ENCODE peak calls at places on chromosomes 12 and 14, in nine cellular contexts. U is progenitor cell of endocrine pancreas; T is WTC11; R is A172; I is AG10803; Y is SIG-M5; A is NCI-H774; B is activated CD8-positive, alpha-beta memory T cell treated with anti-CD3 and anti-CD28 coated beads for 4 hours; Z is SHP77. W is an unnamed sample.

GRCh38 chr12:94644141-94644575 is 6.2 kb downstream of the TMCC3 start:
- DNase-seq in U (no peak), T (no peak), R (peak; percentile 67), I (no peak), Y (no peak), A (no peak), B (no peak), Z (no peak), W (no peak)

GRCh38 chr14:92728781-92729364 is 19.6 kb downstream of the LGMN start:
- DNase-seq in U (no peak), T (no peak), R (peak; percentile 72), I (no peak), Y (no peak), A (peak; percentile 44), B (no peak), Z (no peak), W (no peak)

GRCh38 chr14:90518941-90519256 is 122.1 kb downstream of the CALM1 start:
- DNase-seq in U (no peak), T (peak; percentile 79), R (peak; percentile 34), I (peak; percentile 10), Y (no peak), A (peak; percentile 7), B (no peak), Z (peak; percentile 56), W (peak; percentile 59)

GRCh38 chr12:121430821-121431415 is 31.0 kb downstream of the RNF34 start:
- DNase-seq in U (no peak), T (no peak), R (no peak), I (no peak), Y (no peak), A (no peak), B (no peak), Z (no peak), W (no peak)

GRCh38 chr14:50763386-50764007 is 67.5 kb downstream of the NIN start:
- DNase-seq in U (no peak), T (no peak), R (peak; percentile 80), I (peak; percentile 97), Y (no peak), A (no peak), B (no peak), Z (no peak), W (no peak)

GRCh38 chr14:21711360-21711961 is 37.8 kb upstream of the OR4E1 start:
- DNase-seq in U (no peak), T (no peak), R (peak; percentile 18), I (peak; percentile 40), Y (no peak), A (no peak), B (no peak), Z (no peak), W (no peak)

GRCh38 chr12:103583008-103583407 is 4.1 kb upstream of the STAB2 start:
- DNase-seq in U (no peak), T (no peak), R (no peak), I (no peak), Y (no peak), A (no peak), B (no peak), Z (no peak), W (no peak)

GRCh38 chr14:23327947-23328744 is 6.9 kb downstream of the PABPN1 start:
- DNase-seq in U (peak; percentile 54), T (peak; percentile 72), R (peak; percentile 48), I (peak; percentile 75), Y (no peak), A (peak; percentile 50), B (peak; percentile 30), Z (peak; percentile 76), W (peak; percentile 43)

GRCh38 chr14:23555533-23555881 is 564 bp upstream of the THTPA start:
- DNase-seq in U (no peak), T (no peak), R (no peak), I (no peak), Y (no peak), A (no peak), B (no peak), Z (no peak), W (no peak)

GRCh38 chr12:38771871-38772270 is 133.5 kb downstream of the CPNE8 start:
- DNase-seq in U (no peak), T (no peak), R (peak; percentile 3), I (no peak), Y (no peak), A (peak; percentile 1), B (no peak), Z (no peak), W (no peak)

GRCh38 chr14:69088523-69089445 is 64.1 kb downstream of the DCAF5 start:
- DNase-seq in U (no peak), T (no peak), R (no peak), I (peak; percentile 62), Y (no peak), A (no peak), B (no peak), Z (no peak), W (no peak)

GRCh38 chr12:3371018-3371417 is 120.0 kb upstream of the PRMT8 start:
- DNase-seq in U (no peak), T (no peak), R (no peak), I (no peak), Y (no peak), A (peak; percentile 88), B (no peak), Z (peak; percentile 43), W (no peak)

GRCh38 chr14:30759172-30760125 is 114.9 kb upstream of the COCH start:
- DNase-seq in U (no peak), T (no peak), R (no peak), I (no peak), Y (no peak), A (no peak), B (no peak), Z (no peak), W (no peak)

GRCh38 chr12:105358789-105359188 is 28.3 kb downstream of the C12orf75 start:
- DNase-seq in U (no peak), T (no peak), R (no peak), I (no peak), Y (peak; percentile 71), A (no peak), B (no peak), Z (no peak), W (no peak)

GRCh38 chr14:51342226-51342625 is 102.2 kb downstream of the TMX1 start:
- DNase-seq in U (no peak), T (no peak), R (peak; percentile 89), I (no peak), Y (no peak), A (peak; percentile 42), B (no peak), Z (no peak), W (no peak)

GRCh38 chr12:11810160-11810559 is 160.7 kb downstream of the ETV6 start:
- DNase-seq in U (no peak), T (no peak), R (no peak), I (no peak), Y (no peak), A (no peak), B (no peak), Z (no peak), W (no peak)

GRCh38 chr12:87847147-87847546 is 182.1 kb downstream of the C12orf50 start:
- DNase-seq in U (no peak), T (no peak), R (no peak), I (no peak), Y (no peak), A (no peak), B (no peak), Z (no peak), W (peak; percentile 52)

GRCh38 chr14:23556700-23557440 is 799 bp downstream of the THTPA start:
- DNase-seq in U (no peak), T (no peak), R (no peak), I (no peak), Y (no peak), A (no peak), B (no peak), Z (no peak), W (no peak)

GRCh38 chr14:90661881-90662280 is 154.3 kb downstream of the TTC7B start:
- DNase-seq in U (no peak), T (no peak), R (no peak), I (no peak), Y (no peak), A (no peak), B (no peak), Z (no peak), W (peak; percentile 20)

GRCh38 chr14:54446201-54446693 is 5.1 kb upstream of the CNIH1 start:
- DNase-seq in U (no peak), T (no peak), R (no peak), I (peak; percentile 38), Y (no peak), A (no peak), B (no peak), Z (peak; percentile 52), W (no peak)

GRCh38 chr12:112261559-112261958 is 120.7 kb downstream of the HECTD4 start:
- DNase-seq in U (no peak), T (peak; percentile 53), R (no peak), I (no peak), Y (no peak), A (no peak), B (no peak), Z (no peak), W (peak; percentile 44)

GRCh38 chr12:52749827-52750226 is 27.3 kb downstream of the KRT76 start:
- DNase-seq in U (no peak), T (no peak), R (no peak), I (no peak), Y (no peak), A (no peak), B (no peak), Z (no peak), W (no peak)

GRCh38 chr12:86666311-86666710 is 410.1 kb upstream of the MGAT4C start:
- DNase-seq in U (no peak), T (no peak), R (no peak), I (peak; percentile 16), Y (no peak), A (no peak), B (no peak), Z (no peak), W (no peak)

GRCh38 chr12:2291182-2291832 is 238.5 kb downstream of the CACNA1C start:
- DNase-seq in U (no peak), T (peak; percentile 64), R (peak; percentile 15), I (no peak), Y (no peak), A (peak; percentile 83), B (no peak), Z (no peak), W (peak; percentile 73)

GRCh38 chr14:29548948-29549370 is 378.7 kb downstream of the PRKD1 start:
- DNase-seq in U (no peak), T (no peak), R (peak; percentile 47), I (peak; percentile 75), Y (no peak), A (peak; percentile 74), B (no peak), Z (peak; percentile 82), W (peak; percentile 1)

GRCh38 chr14:61765225-61765943 is 3.2 kb downstream of the SNAPC1 start:
- DNase-seq in U (no peak), T (no peak), R (no peak), I (no peak), Y (no peak), A (no peak), B (no peak), Z (no peak), W (peak; percentile 37)

GRCh38 chr14:60310086-60310684 is 61.2 kb downstream of the PPM1A start:
- DNase-seq in U (no peak), T (no peak), R (no peak), I (no peak), Y (no peak), A (no peak), B (no peak), Z (no peak), W (no peak)

GRCh38 chr14:48526307-48526706 is 850.9 kb upstream of the MDGA2 start:
- DNase-seq in U (no peak), T (no peak), R (no peak), I (no peak), Y (no peak), A (no peak), B (no peak), Z (no peak), W (no peak)

GRCh38 chr12:39440781-39441180 is 2.1 kb downstream of the KIF21A start:
- DNase-seq in U (no peak), T (no peak), R (no peak), I (no peak), Y (no peak), A (no peak), B (no peak), Z (no peak), W (peak; percentile 9)